ENCODE peak calls at places on chromosomes 12 and 14, in four cellular contexts. One of them, this sample, is unnamed.

GRCh38 chr12:131242741-131243496 is 289.2 kb downstream of the ADGRD1 start:
- DNase-seq in BJ: no peak
- DNase-seq in HepG2: no peak
- DNase-seq in mesothelial cell of epicardium: no peak
- DNase-seq in this sample: no peak

GRCh38 chr12:20006856-20007255 is 361.5 kb upstream of the PDE3A start:
- DNase-seq in BJ: peak
- DNase-seq in HepG2: no peak
- DNase-seq in mesothelial cell of epicardium: no peak
- DNase-seq in this sample: peak

GRCh38 chr14:73728106-73729014 is 14.2 kb upstream of the PNMA1 start:
- DNase-seq in BJ: no peak
- DNase-seq in HepG2: peak
- DNase-seq in mesothelial cell of epicardium: peak
- DNase-seq in this sample: peak

GRCh38 chr14:64569108-64570045 is 19.6 kb downstream of the PPP1R36 start:
- DNase-seq in BJ: peak
- DNase-seq in HepG2: peak
- DNase-seq in mesothelial cell of epicardium: no peak
- DNase-seq in this sample: peak

GRCh38 chr14:95519699-95520098 is 3.2 kb upstream of the SYNE3 start:
- DNase-seq in BJ: peak
- DNase-seq in HepG2: no peak
- DNase-seq in mesothelial cell of epicardium: no peak
- DNase-seq in this sample: peak

GRCh38 chr14:59511916-59512530 is 27.7 kb downstream of the JKAMP start:
- DNase-seq in BJ: no peak
- DNase-seq in HepG2: no peak
- DNase-seq in mesothelial cell of epicardium: no peak
- DNase-seq in this sample: no peak

GRCh38 chr12:30823140-30823669 is 68.5 kb upstream of the CAPRIN2 start:
- DNase-seq in BJ: no peak
- DNase-seq in HepG2: no peak
- DNase-seq in mesothelial cell of epicardium: no peak
- DNase-seq in this sample: no peak

GRCh38 chr14:105980224-105980623 is 453.8 kb downstream of the TMEM121 start:
- DNase-seq in BJ: no peak
- DNase-seq in HepG2: no peak
- DNase-seq in mesothelial cell of epicardium: no peak
- DNase-seq in this sample: no peak

GRCh38 chr14:24613241-24613640 is 3.8 kb upstream of the GZMH start:
- DNase-seq in BJ: no peak
- DNase-seq in HepG2: no peak
- DNase-seq in mesothelial cell of epicardium: no peak
- DNase-seq in this sample: no peak

GRCh38 chr14:60485600-60486251 is at the start of gene C14orf39:
- DNase-seq in BJ: no peak
- DNase-seq in HepG2: no peak
- DNase-seq in mesothelial cell of epicardium: no peak
- DNase-seq in this sample: no peak

GRCh38 chr12:44875417-44875953 is 630 bp downstream of the NELL2 start:
- DNase-seq in BJ: no peak
- DNase-seq in HepG2: no peak
- DNase-seq in mesothelial cell of epicardium: no peak
- DNase-seq in this sample: no peak

GRCh38 chr12:116996648-116997047 is 85.9 kb downstream of the FBXW8 start:
- DNase-seq in BJ: no peak
- DNase-seq in HepG2: no peak
- DNase-seq in mesothelial cell of epicardium: no peak
- DNase-seq in this sample: no peak

GRCh38 chr12:131559517-131560516 is 151.1 kb upstream of the SFSWAP start:
- DNase-seq in BJ: no peak
- DNase-seq in HepG2: no peak
- DNase-seq in mesothelial cell of epicardium: no peak
- DNase-seq in this sample: no peak

GRCh38 chr12:31590730-31591307 is at the start of gene DENND5B:
- DNase-seq in BJ: no peak
- DNase-seq in HepG2: peak
- DNase-seq in mesothelial cell of epicardium: peak
- DNase-seq in this sample: no peak

GRCh38 chr12:77845831-77846230 is 15.1 kb downstream of the NAV3 start:
- DNase-seq in BJ: no peak
- DNase-seq in HepG2: no peak
- DNase-seq in mesothelial cell of epicardium: no peak
- DNase-seq in this sample: no peak

GRCh38 chr12:51345681-51346080 is 798 bp downstream of the CELA1 start:
- DNase-seq in BJ: no peak
- DNase-seq in HepG2: no peak
- DNase-seq in mesothelial cell of epicardium: no peak
- DNase-seq in this sample: no peak

GRCh38 chr12:132603240-132604107 is 6.9 kb downstream of the LRCOL1 start:
- DNase-seq in BJ: no peak
- DNase-seq in HepG2: no peak
- DNase-seq in mesothelial cell of epicardium: no peak
- DNase-seq in this sample: no peak

GRCh38 chr12:56220611-56221232 is 1.0 kb downstream of the RNF41 start:
- DNase-seq in BJ: no peak
- DNase-seq in HepG2: no peak
- DNase-seq in mesothelial cell of epicardium: no peak
- DNase-seq in this sample: no peak

GRCh38 chr14:67768219-67768618 is 48.2 kb downstream of the ZFYVE26 start:
- DNase-seq in BJ: no peak
- DNase-seq in HepG2: no peak
- DNase-seq in mesothelial cell of epicardium: no peak
- DNase-seq in this sample: no peak

GRCh38 chr14:79328863-79329262 is 882.4 kb downstream of the DIO2 start:
- DNase-seq in BJ: no peak
- DNase-seq in HepG2: no peak
- DNase-seq in mesothelial cell of epicardium: no peak
- DNase-seq in this sample: no peak

GRCh38 chr12:66965613-66966012 is 286.7 kb upstream of the GRIP1 start:
- DNase-seq in BJ: no peak
- DNase-seq in HepG2: no peak
- DNase-seq in mesothelial cell of epicardium: no peak
- DNase-seq in this sample: no peak

GRCh38 chr12:82805812-82806497 is 119.2 kb downstream of the TMTC2 start:
- DNase-seq in BJ: peak
- DNase-seq in HepG2: no peak
- DNase-seq in mesothelial cell of epicardium: no peak
- DNase-seq in this sample: peak

GRCh38 chr12:26831959-26832816 is 806 bp downstream of the ITPR2 start:
- DNase-seq in BJ: no peak
- DNase-seq in HepG2: peak
- DNase-seq in mesothelial cell of epicardium: peak
- DNase-seq in this sample: peak

GRCh38 chr12:55720894-55721444 is 776 bp downstream of the RDH5 start:
- DNase-seq in BJ: no peak
- DNase-seq in HepG2: peak
- DNase-seq in mesothelial cell of epicardium: no peak
- DNase-seq in this sample: peak

GRCh38 chr12:107684990-107685359 is 624 bp upstream of the PWP1 start:
- DNase-seq in BJ: peak
- DNase-seq in HepG2: peak
- DNase-seq in mesothelial cell of epicardium: no peak
- DNase-seq in this sample: no peak

GRCh38 chr12:56126732-56127239 is 1.3 kb upstream of the ESYT1 start:
- DNase-seq in BJ: no peak
- DNase-seq in HepG2: no peak
- DNase-seq in mesothelial cell of epicardium: no peak
- DNase-seq in this sample: no peak

GRCh38 chr12:127729381-127729780 is 537.6 kb upstream of the TMEM132C start:
- DNase-seq in BJ: peak
- DNase-seq in HepG2: no peak
- DNase-seq in mesothelial cell of epicardium: no peak
- DNase-seq in this sample: no peak